ENCODE peak calls at places on chromosome 4, in six cellular contexts. K is AG04450, J is PC-3, Z is fibroblast of lung, Q is tibial artery, V is tibial nerve. N is an unnamed sample.

GRCh38 chr4:20078644-20079043 is 173.1 kb upstream of the SLIT2 start:
- DNase-seq in K (no peak), J (no peak), Z (no peak), Q (no peak), V (no peak), N (no peak)

GRCh38 chr4:56817840-56818491 is 3.5 kb downstream of the SPINK2 start:
- DNase-seq in K (no peak), J (peak; percentile 71), Z (no peak), Q (no peak), V (no peak), N (peak; percentile 51)

GRCh38 chr4:14943749-14944148 is 58.5 kb upstream of the CPEB2 start:
- DNase-seq in K (no peak), J (no peak), Z (peak; percentile 5), Q (no peak), V (no peak), N (peak; percentile 8)

GRCh38 chr4:145178740-145179139 is 1.6 kb downstream of the OTUD4 start:
- DNase-seq in K (no peak), J (no peak), Z (no peak), Q (no peak), V (no peak), N (peak; percentile 11)

GRCh38 chr4:82810171-82810570 is 11.6 kb upstream of the SCD5 start:
- DNase-seq in K (no peak), J (no peak), Z (no peak), Q (no peak), V (no peak), N (no peak)

GRCh38 chr4:177461606-177462005 is 19.4 kb upstream of the AGA start:
- DNase-seq in K (no peak), J (no peak), Z (no peak), Q (no peak), V (no peak), N (peak; percentile 67)

GRCh38 chr4:98838977-98839618 is 89.8 kb downstream of the EIF4E start:
- DNase-seq in K (no peak), J (peak; percentile 19), Z (peak; percentile 45), Q (no peak), V (no peak), N (peak; percentile 34)

GRCh38 chr4:74537459-74537858 is 92.5 kb downstream of the AREG start:
- DNase-seq in K (no peak), J (no peak), Z (no peak), Q (no peak), V (no peak), N (peak; percentile 57)

GRCh38 chr4:14022428-14022827 is 394.9 kb upstream of the BOD1L1 start:
- DNase-seq in K (no peak), J (no peak), Z (peak; percentile 15), Q (no peak), V (no peak), N (no peak)

GRCh38 chr4:174592256-174592984 is 70.1 kb upstream of the HPGD start:
- DNase-seq in K (no peak), J (no peak), Z (no peak), Q (no peak), V (no peak), N (peak; percentile 33)

GRCh38 chr4:40241026-40241425 is 44.2 kb downstream of the RHOH start:
- DNase-seq in K (no peak), J (no peak), Z (no peak), Q (no peak), V (no peak), N (no peak)

GRCh38 chr4:47287735-47288134 is 175.8 kb downstream of the COMMD8 start:
- DNase-seq in K (peak; percentile 34), J (peak; percentile 5), Z (peak; percentile 77), Q (no peak), V (no peak), N (peak; percentile 28)

GRCh38 chr4:128855656-128856055 is 46.2 kb downstream of the JADE1 start:
- DNase-seq in K (no peak), J (no peak), Z (no peak), Q (no peak), V (no peak), N (no peak)

GRCh38 chr4:13982008-13982407 is 354.5 kb upstream of the BOD1L1 start:
- DNase-seq in K (no peak), J (no peak), Z (no peak), Q (no peak), V (no peak), N (no peak)

GRCh38 chr4:47852121-47852520 is 14.3 kb upstream of the CORIN start:
- DNase-seq in K (peak; percentile 69), J (no peak), Z (peak; percentile 87), Q (no peak), V (no peak), N (no peak)

GRCh38 chr4:48127231-48127881 is 6.7 kb downstream of the TXK start:
- DNase-seq in K (no peak), J (peak; percentile 30), Z (no peak), Q (no peak), V (no peak), N (no peak)

GRCh38 chr4:175705407-175705806 is 106.7 kb downstream of the GPM6A start:
- DNase-seq in K (no peak), J (no peak), Z (no peak), Q (no peak), V (no peak), N (no peak)

GRCh38 chr4:83197555-83198235 is 83.2 kb upstream of the PLAC8 start:
- DNase-seq in K (no peak), J (no peak), Z (peak; percentile 19), Q (no peak), V (no peak), N (peak; percentile 53)

GRCh38 chr4:10232114-10232513 is 115.5 kb upstream of the WDR1 start:
- DNase-seq in K (no peak), J (no peak), Z (no peak), Q (no peak), V (no peak), N (no peak)

GRCh38 chr4:84324303-84324702 is 174.8 kb downstream of the NKX6-1 start:
- DNase-seq in K (no peak), J (no peak), Z (no peak), Q (no peak), V (no peak), N (no peak)

DNA sequence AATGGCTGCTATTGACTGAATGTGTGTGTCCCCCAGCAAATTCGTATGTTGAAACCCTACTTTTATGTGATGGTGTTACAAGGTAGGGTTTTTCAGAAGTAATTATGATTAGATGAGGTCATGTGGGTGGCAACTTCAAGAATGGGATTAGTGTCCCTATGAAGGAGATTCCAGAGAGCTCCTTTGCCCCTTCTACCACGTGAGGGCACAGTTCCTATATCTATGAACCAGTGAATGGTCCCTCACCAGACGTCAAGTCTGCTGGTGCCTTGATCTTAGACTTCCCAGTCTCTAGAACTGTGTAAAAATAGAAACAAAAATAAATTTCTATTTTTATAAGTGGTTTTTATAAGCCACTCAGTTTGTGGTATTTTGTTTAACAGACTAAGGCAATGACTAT is 1137.6 kb upstream of the IGFBP7 start:
- DNase-seq in K (no peak), J (peak; percentile 53), Z (no peak), Q (no peak), V (no peak), N (no peak)
- TF ChIP-seq CTCF in K (no peak), J (peak; percentile 55), Z (no peak), Q (no peak), V (no peak), N (no peak)

GRCh38 chr4:123405212-123405856 is 8.7 kb downstream of the SPRY1 start:
- DNase-seq in K (no peak), J (no peak), Z (no peak), Q (no peak), V (no peak), N (peak; percentile 9)
- H3K4me3 ChIP-seq in K (no peak overlapping the region), J (no peak overlapping the region), Z (no peak overlapping the region), Q (peak overlapping the region; percentile 24), V (no peak overlapping the region), N (no peak overlapping the region)

DNA sequence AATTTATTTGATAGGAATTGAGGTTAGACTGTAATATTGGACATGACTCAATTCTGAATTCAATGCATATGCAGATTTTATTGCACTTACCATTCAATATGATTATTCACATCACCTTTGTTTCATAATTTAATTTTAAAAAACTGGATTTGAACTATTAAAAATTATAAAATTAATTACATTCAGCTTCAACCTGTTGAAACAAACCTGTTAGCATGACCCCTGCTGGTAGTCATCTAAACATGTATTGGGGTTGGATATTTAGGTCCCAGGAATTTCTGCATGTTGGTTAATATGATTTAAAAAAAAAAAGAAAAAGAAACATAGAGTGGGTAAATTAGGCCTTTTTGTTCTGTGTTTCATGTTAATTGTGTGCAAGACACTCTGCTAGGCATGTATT is 85.9 kb downstream of the ARSJ start:
- DNase-seq in K (no peak), J (peak; percentile 29), Z (peak; percentile 37), Q (no peak), V (no peak), N (peak; percentile 47)
- TF ChIP-seq CTCF in K (peak; percentile 27), J (peak; percentile 54), Z (no peak), Q (no peak), V (no peak), N (peak; percentile 41)

DNA sequence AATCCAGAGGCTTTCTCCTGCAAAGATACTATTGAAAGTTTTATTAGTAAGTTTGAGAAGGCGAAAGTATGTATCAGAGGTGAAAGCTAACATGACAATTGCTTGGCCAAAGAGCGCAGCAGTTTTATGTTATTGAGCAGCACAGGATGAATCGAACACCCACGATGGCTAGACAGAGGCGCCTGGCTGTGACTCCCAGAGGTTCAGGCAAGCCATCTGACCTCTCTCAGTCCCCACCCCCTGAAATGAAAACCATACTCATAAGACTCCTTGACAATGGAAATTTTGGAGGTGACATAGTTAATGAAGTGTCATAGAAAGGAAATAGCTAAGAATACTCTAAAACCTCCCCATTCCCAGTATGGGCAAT is 70.6 kb downstream of the MGST2 start:
- DNase-seq in K (no peak), J (no peak), Z (no peak), Q (no peak), V (no peak), N (no peak)
- H3K4me3 ChIP-seq in K (no peak overlapping the region), J (no peak overlapping the region), Z (no peak overlapping the region), Q (no peak overlapping the region), V (no peak overlapping the region), N (no peak overlapping the region)

GRCh38 chr4:149995134-149995756 is 83.0 kb upstream of the DCLK2 start:
- DNase-seq in K (no peak), J (no peak), Z (no peak), Q (no peak), V (no peak), N (no peak)

GRCh38 chr4:150001815-150002214 is 76.4 kb upstream of the DCLK2 start:
- DNase-seq in K (no peak), J (peak; percentile 24), Z (no peak), Q (no peak), V (no peak), N (peak; percentile 62)

GRCh38 chr4:149997881-149998421 is 80.3 kb upstream of the DCLK2 start:
- DNase-seq in K (no peak), J (peak; percentile 73), Z (no peak), Q (no peak), V (no peak), N (peak; percentile 86)

GRCh38 chr4:150002561-150002960 is 75.7 kb upstream of the DCLK2 start:
- DNase-seq in K (no peak), J (peak; percentile 14), Z (no peak), Q (no peak), V (no peak), N (no peak)

DNA sequence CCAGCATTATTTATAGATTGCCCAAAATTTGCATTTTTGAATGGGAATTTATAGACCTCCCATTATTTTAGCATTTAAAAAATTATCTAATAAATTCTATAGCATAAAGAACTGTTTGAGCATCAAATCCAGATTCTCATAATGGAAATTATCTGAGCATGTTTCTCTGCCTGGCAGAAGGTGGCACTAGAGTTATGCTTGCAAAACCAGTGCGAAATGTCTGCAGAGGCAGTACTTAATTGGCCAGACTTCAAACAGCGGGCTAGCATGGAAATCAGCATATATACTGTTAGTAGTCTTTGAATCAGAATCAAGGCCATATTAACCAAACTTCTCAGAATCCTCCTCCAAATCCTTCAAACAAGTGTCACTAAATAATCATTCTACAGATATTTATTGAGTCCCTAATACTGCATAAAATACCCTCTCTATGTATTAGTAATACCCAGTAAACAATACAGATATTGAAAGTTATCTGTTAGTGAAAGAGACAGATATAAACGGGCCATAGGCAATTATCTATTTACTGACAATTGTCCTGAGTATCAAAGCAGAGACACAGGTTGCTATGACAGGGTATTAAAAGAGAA is 78.7 kb upstream of the DCLK2 start:
- DNase-seq in K (peak; percentile 61), J (peak; percentile 60), Z (peak; percentile 87), Q (no peak), V (no peak), N (peak; percentile 70)
- TF ChIP-seq CTCF in K (peak; percentile 87), J (peak; percentile 75), Z (peak; percentile 82), Q (peak; percentile 67), V (peak; percentile 62), N (peak; percentile 84)